ENCODE peak calls at places on chromosomes 11 and 22, in eight cellular contexts. One of them, this sample, is unnamed.
A peak's percentile ranks its signal among the peaks of the same experiment; 100 is the strongest.

GRCh38 chr11:4181780-4182721 is 87.5 kb downstream of the RRM1 start:
- DNase-seq in brain microvascular endothelial cell: peak; percentile 49
- DNase-seq in neural crest cell: peak; percentile 57
- DNase-seq in WTC11: peak; percentile 71
- DNase-seq in BJ: no peak
- DNase-seq in IMR-90: peak; percentile 49
- DNase-seq in chondrocyte: peak; percentile 83
- DNase-seq in Peyer's patch: peak; percentile 75
- DNase-seq in this sample: no peak

GRCh38 chr22:45413368-45414211 is at the start of the genes RIBC2 and SMC1B:
- DNase-seq in BJ: peak; percentile 18
- DNase-seq in brain microvascular endothelial cell: peak; percentile 63
- DNase-seq in Peyer's patch: peak; percentile 76
- DNase-seq in chondrocyte: peak; percentile 75
- DNase-seq in IMR-90: peak; percentile 57
- DNase-seq in neural crest cell: peak; percentile 73
- DNase-seq in WTC11: peak; percentile 88
- DNase-seq in this sample: no peak

GRCh38 chr11:3105791-3106735 is 48.8 kb upstream of the CARS1 start:
- DNase-seq in neural crest cell: no peak
- DNase-seq in brain microvascular endothelial cell: no peak
- DNase-seq in chondrocyte: no peak
- DNase-seq in Peyer's patch: peak; percentile 42
- DNase-seq in WTC11: peak; percentile 11
- DNase-seq in BJ: no peak
- DNase-seq in IMR-90: no peak
- DNase-seq in this sample: no peak

GRCh38 chr11:32779131-32779530 is 15.3 kb downstream of the CCDC73 start:
- DNase-seq in brain microvascular endothelial cell: no peak
- DNase-seq in chondrocyte: no peak
- DNase-seq in WTC11: no peak
- DNase-seq in BJ: no peak
- DNase-seq in neural crest cell: no peak
- DNase-seq in IMR-90: no peak
- DNase-seq in Peyer's patch: no peak
- DNase-seq in this sample: no peak

GRCh38 chr11:12319734-12320387 is 57.5 kb upstream of the PARVA start:
- DNase-seq in IMR-90: peak; percentile 22
- DNase-seq in Peyer's patch: no peak
- DNase-seq in WTC11: no peak
- DNase-seq in chondrocyte: no peak
- DNase-seq in BJ: no peak
- DNase-seq in neural crest cell: no peak
- DNase-seq in brain microvascular endothelial cell: no peak
- DNase-seq in this sample: no peak

GRCh38 chr11:79708319-79708928 is 267.6 kb upstream of the TENM4 start:
- DNase-seq in brain microvascular endothelial cell: peak; percentile 52
- DNase-seq in chondrocyte: no peak
- DNase-seq in neural crest cell: peak; percentile 35
- DNase-seq in IMR-90: peak; percentile 50
- DNase-seq in BJ: no peak
- DNase-seq in WTC11: peak; percentile 23
- DNase-seq in Peyer's patch: no peak
- DNase-seq in this sample: no peak

GRCh38 chr11:125273519-125274000 is 109.0 kb downstream of the PKNOX2 start:
- DNase-seq in Peyer's patch: no peak
- DNase-seq in chondrocyte: no peak
- DNase-seq in BJ: no peak
- DNase-seq in neural crest cell: no peak
- DNase-seq in WTC11: no peak
- DNase-seq in brain microvascular endothelial cell: no peak
- DNase-seq in IMR-90: no peak
- DNase-seq in this sample: no peak

GRCh38 chr11:45590743-45591142 is 74.7 kb downstream of the CHST1 start:
- DNase-seq in brain microvascular endothelial cell: no peak
- DNase-seq in chondrocyte: no peak
- DNase-seq in Peyer's patch: no peak
- DNase-seq in BJ: no peak
- DNase-seq in IMR-90: no peak
- DNase-seq in neural crest cell: no peak
- DNase-seq in WTC11: no peak
- DNase-seq in this sample: no peak

GRCh38 chr22:35352214-35353111 is 28.4 kb upstream of the HMOX1 start:
- DNase-seq in IMR-90: no peak
- DNase-seq in Peyer's patch: no peak
- DNase-seq in WTC11: peak; percentile 67
- DNase-seq in neural crest cell: peak; percentile 21
- DNase-seq in brain microvascular endothelial cell: no peak
- DNase-seq in BJ: no peak
- DNase-seq in chondrocyte: no peak
- DNase-seq in this sample: no peak

GRCh38 chr11:8760896-8761295 is 78.3 kb downstream of the RPL27A start:
- DNase-seq in Peyer's patch: no peak
- DNase-seq in WTC11: no peak
- DNase-seq in BJ: no peak
- DNase-seq in brain microvascular endothelial cell: no peak
- DNase-seq in IMR-90: peak; percentile 59
- DNase-seq in chondrocyte: no peak
- DNase-seq in neural crest cell: no peak
- DNase-seq in this sample: no peak

GRCh38 chr11:69453151-69453550 is 28.3 kb upstream of the LINC01488 start:
- DNase-seq in WTC11: no peak
- DNase-seq in brain microvascular endothelial cell: no peak
- DNase-seq in Peyer's patch: no peak
- DNase-seq in chondrocyte: no peak
- DNase-seq in neural crest cell: no peak
- DNase-seq in BJ: no peak
- DNase-seq in IMR-90: no peak
- DNase-seq in this sample: no peak

GRCh38 chr11:119352857-119353260 is 6.4 kb upstream of the MFRP start:
- DNase-seq in neural crest cell: no peak
- DNase-seq in WTC11: no peak
- DNase-seq in IMR-90: no peak
- DNase-seq in BJ: no peak
- DNase-seq in chondrocyte: peak; percentile 15
- DNase-seq in brain microvascular endothelial cell: no peak
- DNase-seq in Peyer's patch: peak; percentile 52
- DNase-seq in this sample: no peak

GRCh38 chr11:2699531-2700414 is at the start of gene KCNQ1OT1:
- DNase-seq in brain microvascular endothelial cell: peak; percentile 88
- DNase-seq in Peyer's patch: peak; percentile 93
- DNase-seq in BJ: peak; percentile 82
- DNase-seq in IMR-90: peak; percentile 92
- DNase-seq in neural crest cell: peak; percentile 71
- DNase-seq in chondrocyte: peak; percentile 94
- DNase-seq in WTC11: peak; percentile 81
- DNase-seq in this sample: no peak

GRCh38 chr11:68632802-68633201 is 51.5 kb upstream of the GAL start:
- DNase-seq in BJ: no peak
- DNase-seq in chondrocyte: no peak
- DNase-seq in neural crest cell: peak; percentile 36
- DNase-seq in IMR-90: peak; percentile 70
- DNase-seq in brain microvascular endothelial cell: peak; percentile 61
- DNase-seq in WTC11: peak; percentile 80
- DNase-seq in Peyer's patch: no peak
- DNase-seq in this sample: peak; percentile 35

GRCh38 chr22:25202290-25202921 is 2.7 kb downstream of the CRYBB3 start:
- DNase-seq in chondrocyte: peak; percentile 73
- DNase-seq in IMR-90: peak; percentile 43
- DNase-seq in Peyer's patch: no peak
- DNase-seq in brain microvascular endothelial cell: peak; percentile 49
- DNase-seq in WTC11: peak; percentile 86
- DNase-seq in BJ: no peak
- DNase-seq in neural crest cell: peak; percentile 72
- DNase-seq in this sample: peak; percentile 88

GRCh38 chr11:15507592-15507991 is 392.9 kb downstream of the INSC start:
- DNase-seq in chondrocyte: no peak
- DNase-seq in brain microvascular endothelial cell: peak; percentile 16
- DNase-seq in WTC11: no peak
- DNase-seq in IMR-90: no peak
- DNase-seq in BJ: peak; percentile 13
- DNase-seq in Peyer's patch: peak; percentile 49
- DNase-seq in neural crest cell: no peak
- DNase-seq in this sample: no peak

GRCh38 chr22:49005557-49005956 is 822.1 kb downstream of the BRD1 start:
- DNase-seq in brain microvascular endothelial cell: no peak
- DNase-seq in BJ: no peak
- DNase-seq in WTC11: no peak
- DNase-seq in chondrocyte: peak; percentile 34
- DNase-seq in IMR-90: no peak
- DNase-seq in Peyer's patch: no peak
- DNase-seq in neural crest cell: no peak
- DNase-seq in this sample: no peak

GRCh38 chr11:47552086-47552580 is 799 bp downstream of the CELF1 start:
- DNase-seq in chondrocyte: no peak
- DNase-seq in BJ: no peak
- DNase-seq in Peyer's patch: no peak
- DNase-seq in brain microvascular endothelial cell: peak; percentile 19
- DNase-seq in neural crest cell: peak; percentile 20
- DNase-seq in IMR-90: peak; percentile 52
- DNase-seq in WTC11: peak; percentile 39
- DNase-seq in this sample: no peak

GRCh38 chr11:91308069-91308468 is 916.5 kb upstream of the FAT3 start:
- DNase-seq in Peyer's patch: no peak
- DNase-seq in chondrocyte: no peak
- DNase-seq in BJ: no peak
- DNase-seq in WTC11: no peak
- DNase-seq in neural crest cell: no peak
- DNase-seq in brain microvascular endothelial cell: no peak
- DNase-seq in IMR-90: no peak
- DNase-seq in this sample: no peak

GRCh38 chr22:42799462-42800405 is 57.3 kb downstream of the ARFGAP3 start:
- DNase-seq in neural crest cell: no peak
- DNase-seq in Peyer's patch: no peak
- DNase-seq in brain microvascular endothelial cell: no peak
- DNase-seq in IMR-90: no peak
- DNase-seq in chondrocyte: no peak
- DNase-seq in BJ: no peak
- DNase-seq in WTC11: no peak
- DNase-seq in this sample: no peak

GRCh38 chr11:71080239-71081097 is 171.9 kb downstream of the SHANK2 start:
- DNase-seq in Peyer's patch: peak; percentile 67
- DNase-seq in neural crest cell: peak; percentile 79
- DNase-seq in BJ: no peak
- DNase-seq in chondrocyte: peak; percentile 58
- DNase-seq in IMR-90: peak; percentile 58
- DNase-seq in brain microvascular endothelial cell: peak; percentile 51
- DNase-seq in WTC11: peak; percentile 90
- DNase-seq in this sample: no peak

GRCh38 chr22:50274311-50274710 is 4.1 kb upstream of the MAPK11 start:
- DNase-seq in brain microvascular endothelial cell: peak; percentile 35
- DNase-seq in IMR-90: peak; percentile 54
- DNase-seq in neural crest cell: no peak
- DNase-seq in chondrocyte: no peak
- DNase-seq in Peyer's patch: no peak
- DNase-seq in WTC11: no peak
- DNase-seq in BJ: no peak
- DNase-seq in this sample: no peak
- TF ChIP-seq CTCF in brain microvascular endothelial cell: peak; percentile 48
- TF ChIP-seq CTCF in IMR-90: peak; percentile 36
- TF ChIP-seq CTCF in neural crest cell: peak; percentile 51
- TF ChIP-seq CTCF in chondrocyte: peak; percentile 74
- TF ChIP-seq CTCF in Peyer's patch: no peak
- TF ChIP-seq CTCF in WTC11: no peak
- TF ChIP-seq CTCF in BJ: peak; percentile 39
- TF ChIP-seq CTCF in this sample: peak; percentile 42

DNA sequence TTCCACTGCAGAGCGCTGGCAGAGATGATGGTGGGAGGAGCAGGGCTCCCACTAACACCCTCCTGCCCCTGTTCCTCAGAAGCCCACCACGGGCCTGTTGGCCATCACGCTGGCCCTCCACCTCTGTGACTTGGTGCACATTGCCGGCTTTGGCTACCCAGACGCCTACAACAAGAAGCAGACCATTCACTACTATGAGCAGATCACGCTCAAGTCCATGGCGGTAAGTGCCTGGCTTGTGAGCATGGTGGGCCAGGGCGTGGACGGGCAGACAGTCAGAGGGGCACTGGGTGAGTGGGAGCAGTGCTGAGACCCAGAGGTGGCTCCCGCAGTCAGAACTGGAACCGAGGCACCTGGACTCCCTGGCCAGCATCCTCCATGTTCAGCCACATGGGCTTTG is 57.9 kb downstream of the ST3GAL4 start:
- DNase-seq in Peyer's patch: no peak
- DNase-seq in IMR-90: no peak
- DNase-seq in neural crest cell: no peak
- DNase-seq in brain microvascular endothelial cell: no peak
- DNase-seq in WTC11: no peak
- DNase-seq in chondrocyte: peak; percentile 65
- DNase-seq in BJ: no peak
- DNase-seq in this sample: no peak
- TF ChIP-seq CTCF in Peyer's patch: no peak
- TF ChIP-seq CTCF in IMR-90: no peak
- TF ChIP-seq CTCF in neural crest cell: no peak
- TF ChIP-seq CTCF in brain microvascular endothelial cell: no peak
- TF ChIP-seq CTCF in WTC11: no peak
- TF ChIP-seq CTCF in chondrocyte: no peak
- TF ChIP-seq CTCF in BJ: no peak
- TF ChIP-seq CTCF in this sample: no peak

DNA sequence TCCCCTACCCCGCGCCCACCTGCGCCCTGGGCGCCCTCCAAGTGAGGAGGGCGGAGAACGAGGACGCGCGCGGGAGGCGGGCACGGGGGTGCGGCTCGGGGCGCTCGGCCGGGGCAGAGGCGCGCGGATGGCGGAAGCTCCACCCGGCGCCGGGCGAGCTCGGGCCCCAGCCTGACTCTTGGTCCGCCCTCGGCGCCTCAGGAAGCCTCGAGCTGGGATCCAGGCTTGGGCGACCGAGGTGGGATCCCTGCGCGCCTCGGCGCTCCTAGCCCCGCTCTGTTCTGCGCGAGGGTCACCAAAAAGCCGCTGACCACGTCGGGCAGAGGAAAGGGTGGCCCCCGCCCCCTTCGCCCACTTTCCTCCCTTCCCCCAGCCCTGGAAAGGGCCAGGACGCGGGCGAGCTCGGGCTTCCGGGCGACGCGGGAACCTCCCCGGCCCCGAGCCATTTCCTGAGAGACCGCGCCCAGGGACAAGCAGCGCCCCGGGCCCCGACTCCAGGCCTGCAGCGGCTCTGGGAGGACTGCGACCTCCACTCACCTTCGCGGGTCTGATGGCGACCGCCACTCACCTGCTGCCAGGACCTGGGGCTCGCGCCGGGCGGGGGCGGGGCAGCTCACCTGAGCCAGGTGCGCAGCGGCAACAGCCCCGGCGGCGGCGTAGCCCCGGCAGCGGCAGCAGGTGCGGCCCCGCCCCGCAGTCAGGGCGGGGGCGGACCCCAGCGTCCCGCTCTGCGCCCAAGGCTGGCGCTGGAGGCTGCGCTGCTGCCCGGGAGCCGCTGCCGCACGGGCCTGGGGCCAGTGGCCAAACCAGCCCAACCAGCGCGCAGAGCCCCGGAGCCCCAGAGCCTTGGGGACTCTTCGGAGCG is 2.2 kb upstream of the SIGIRR start:
- DNase-seq in Peyer's patch: peak; percentile 87
- DNase-seq in WTC11: peak; percentile 88
- DNase-seq in brain microvascular endothelial cell: no peak
- DNase-seq in neural crest cell: no peak
- DNase-seq in IMR-90: no peak
- DNase-seq in BJ: no peak
- DNase-seq in chondrocyte: no peak
- DNase-seq in this sample: no peak
- TF ChIP-seq CTCF in Peyer's patch: no peak
- TF ChIP-seq CTCF in WTC11: no peak
- TF ChIP-seq CTCF in brain microvascular endothelial cell: no peak
- TF ChIP-seq CTCF in neural crest cell: no peak
- TF ChIP-seq CTCF in IMR-90: no peak
- TF ChIP-seq CTCF in BJ: no peak
- TF ChIP-seq CTCF in chondrocyte: no peak
- TF ChIP-seq CTCF in this sample: no peak

GRCh38 chr11:16630651-16631050 is 107.8 kb upstream of the C11orf58 start:
- DNase-seq in WTC11: no peak
- DNase-seq in chondrocyte: no peak
- DNase-seq in IMR-90: no peak
- DNase-seq in BJ: no peak
- DNase-seq in brain microvascular endothelial cell: no peak
- DNase-seq in Peyer's patch: no peak
- DNase-seq in neural crest cell: no peak
- DNase-seq in this sample: no peak
- TF ChIP-seq CTCF in WTC11: no peak
- TF ChIP-seq CTCF in chondrocyte: no peak
- TF ChIP-seq CTCF in IMR-90: no peak
- TF ChIP-seq CTCF in BJ: no peak
- TF ChIP-seq CTCF in brain microvascular endothelial cell: no peak
- TF ChIP-seq CTCF in Peyer's patch: no peak
- TF ChIP-seq CTCF in neural crest cell: no peak
- TF ChIP-seq CTCF in this sample: no peak